ENCODE peak calls at places on chromosomes 12 and 14, in seven cellular contexts. One of them, this sample, is unnamed.

GRCh38 chr12:94704452-94704871 is 54.1 kb upstream of the TMCC3 start:
- DNase-seq in progenitor cell of endocrine pancreas: no peak
- DNase-seq in ACHN: no peak
- DNase-seq in HEK293T: no peak
- DNase-seq in stomach: peak
- DNase-seq in posterior vena cava: no peak
- DNase-seq in CD4-positive, alpha-beta T cell: no peak
- DNase-seq in this sample: no peak

GRCh38 chr14:29271669-29272068 is 505.1 kb downstream of the FOXG1 start:
- DNase-seq in progenitor cell of endocrine pancreas: no peak
- DNase-seq in ACHN: no peak
- DNase-seq in HEK293T: no peak
- DNase-seq in stomach: no peak
- DNase-seq in posterior vena cava: no peak
- DNase-seq in CD4-positive, alpha-beta T cell: no peak
- DNase-seq in this sample: no peak

GRCh38 chr12:8612629-8613028 is at the start of gene AICDA:
- DNase-seq in progenitor cell of endocrine pancreas: no peak
- DNase-seq in ACHN: no peak
- DNase-seq in HEK293T: no peak
- DNase-seq in stomach: no peak
- DNase-seq in posterior vena cava: no peak
- DNase-seq in CD4-positive, alpha-beta T cell: no peak
- DNase-seq in this sample: no peak

GRCh38 chr12:14213542-14213941 is 151.9 kb upstream of the ATF7IP start:
- DNase-seq in progenitor cell of endocrine pancreas: no peak
- DNase-seq in ACHN: no peak
- DNase-seq in HEK293T: no peak
- DNase-seq in stomach: no peak
- DNase-seq in posterior vena cava: no peak
- DNase-seq in CD4-positive, alpha-beta T cell: no peak
- DNase-seq in this sample: no peak

GRCh38 chr14:102591372-102591943 is 991 bp upstream of the RCOR1 start:
- DNase-seq in progenitor cell of endocrine pancreas: peak
- DNase-seq in ACHN: peak
- DNase-seq in HEK293T: no peak
- DNase-seq in stomach: peak
- DNase-seq in posterior vena cava: no peak
- DNase-seq in CD4-positive, alpha-beta T cell: peak
- DNase-seq in this sample: peak

GRCh38 chr14:68468437-68469207 is 324.2 kb downstream of the ZFP36L1 start:
- DNase-seq in progenitor cell of endocrine pancreas: no peak
- DNase-seq in ACHN: no peak
- DNase-seq in HEK293T: no peak
- DNase-seq in stomach: peak
- DNase-seq in posterior vena cava: no peak
- DNase-seq in CD4-positive, alpha-beta T cell: peak
- DNase-seq in this sample: no peak

GRCh38 chr12:66662729-66663128 is 16.1 kb downstream of the GRIP1 start:
- DNase-seq in progenitor cell of endocrine pancreas: no peak
- DNase-seq in ACHN: peak
- DNase-seq in HEK293T: no peak
- DNase-seq in stomach: no peak
- DNase-seq in posterior vena cava: no peak
- DNase-seq in CD4-positive, alpha-beta T cell: no peak
- DNase-seq in this sample: no peak

GRCh38 chr12:65778268-65779090 is 45.8 kb upstream of the HMGA2 start:
- DNase-seq in progenitor cell of endocrine pancreas: no peak
- DNase-seq in ACHN: no peak
- DNase-seq in HEK293T: no peak
- DNase-seq in stomach: no peak
- DNase-seq in posterior vena cava: no peak
- DNase-seq in CD4-positive, alpha-beta T cell: no peak
- DNase-seq in this sample: no peak

GRCh38 chr14:55582741-55583140 is 2.7 kb downstream of the KTN1 start:
- DNase-seq in progenitor cell of endocrine pancreas: no peak
- DNase-seq in ACHN: no peak
- DNase-seq in HEK293T: no peak
- DNase-seq in stomach: no peak
- DNase-seq in posterior vena cava: no peak
- DNase-seq in CD4-positive, alpha-beta T cell: no peak
- DNase-seq in this sample: no peak

GRCh38 chr12:60830381-60830780 is 1234.6 kb downstream of the SLC16A7 start:
- DNase-seq in progenitor cell of endocrine pancreas: no peak
- DNase-seq in ACHN: no peak
- DNase-seq in HEK293T: no peak
- DNase-seq in stomach: no peak
- DNase-seq in posterior vena cava: no peak
- DNase-seq in CD4-positive, alpha-beta T cell: no peak
- DNase-seq in this sample: no peak

GRCh38 chr14:63203618-63204406 is 431 bp upstream of the RHOJ start:
- DNase-seq in progenitor cell of endocrine pancreas: peak
- DNase-seq in ACHN: peak
- DNase-seq in HEK293T: peak
- DNase-seq in stomach: peak
- DNase-seq in posterior vena cava: peak
- DNase-seq in CD4-positive, alpha-beta T cell: no peak
- DNase-seq in this sample: no peak

GRCh38 chr14:75428230-75429104 is 645 bp downstream of the JDP2 start:
- DNase-seq in progenitor cell of endocrine pancreas: no peak
- DNase-seq in ACHN: peak
- DNase-seq in HEK293T: peak
- DNase-seq in stomach: peak
- DNase-seq in posterior vena cava: peak
- DNase-seq in CD4-positive, alpha-beta T cell: no peak
- DNase-seq in this sample: no peak

GRCh38 chr12:92543359-92543758 is 159.4 kb upstream of the PLEKHG7 start:
- DNase-seq in progenitor cell of endocrine pancreas: peak
- DNase-seq in ACHN: no peak
- DNase-seq in HEK293T: no peak
- DNase-seq in stomach: peak
- DNase-seq in posterior vena cava: no peak
- DNase-seq in CD4-positive, alpha-beta T cell: no peak
- DNase-seq in this sample: no peak

GRCh38 chr12:1115471-1116242 is 124.6 kb downstream of the ERC1 start:
- DNase-seq in progenitor cell of endocrine pancreas: no peak
- DNase-seq in ACHN: peak
- DNase-seq in HEK293T: no peak
- DNase-seq in stomach: no peak
- DNase-seq in posterior vena cava: no peak
- DNase-seq in CD4-positive, alpha-beta T cell: no peak
- DNase-seq in this sample: no peak

GRCh38 chr12:51898937-51899336 is 8.4 kb upstream of the ACVRL1 start:
- DNase-seq in progenitor cell of endocrine pancreas: no peak
- DNase-seq in ACHN: peak
- DNase-seq in HEK293T: no peak
- DNase-seq in stomach: no peak
- DNase-seq in posterior vena cava: peak
- DNase-seq in CD4-positive, alpha-beta T cell: no peak
- DNase-seq in this sample: peak

GRCh38 chr12:62078020-62078419 is 182.2 kb upstream of the USP15 start:
- DNase-seq in progenitor cell of endocrine pancreas: no peak
- DNase-seq in ACHN: no peak
- DNase-seq in HEK293T: no peak
- DNase-seq in stomach: no peak
- DNase-seq in posterior vena cava: no peak
- DNase-seq in CD4-positive, alpha-beta T cell: no peak
- DNase-seq in this sample: no peak

GRCh38 chr12:42447371-42447786 is 121.4 kb downstream of the PPHLN1 start:
- DNase-seq in progenitor cell of endocrine pancreas: no peak
- DNase-seq in ACHN: no peak
- DNase-seq in HEK293T: no peak
- DNase-seq in stomach: no peak
- DNase-seq in posterior vena cava: no peak
- DNase-seq in CD4-positive, alpha-beta T cell: no peak
- DNase-seq in this sample: no peak

GRCh38 chr12:5258498-5258897 is 173.4 kb upstream of the NTF3 start:
- DNase-seq in progenitor cell of endocrine pancreas: no peak
- DNase-seq in ACHN: no peak
- DNase-seq in HEK293T: no peak
- DNase-seq in stomach: no peak
- DNase-seq in posterior vena cava: no peak
- DNase-seq in CD4-positive, alpha-beta T cell: no peak
- DNase-seq in this sample: no peak

GRCh38 chr12:71694099-71694820 is 8.4 kb downstream of the TMEM19 start:
- DNase-seq in progenitor cell of endocrine pancreas: no peak
- DNase-seq in ACHN: no peak
- DNase-seq in HEK293T: no peak
- DNase-seq in stomach: no peak
- DNase-seq in posterior vena cava: no peak
- DNase-seq in CD4-positive, alpha-beta T cell: no peak
- DNase-seq in this sample: peak